ENCODE peak calls at places on chromosomes 4 and X, in seven cellular contexts. R is Karpas-422, M is suprapubic skin, Y is aorta, X is uterus, H is DND-41, W is fibroblast of lung. N is an unnamed sample.

GRCh38 chr4:6658635-6659075 is 18.2 kb downstream of the MRFAP1 start:
- DNase-seq in R (no peak), Y (peak; percentile 87), H (no peak), M (no peak), W (peak; percentile 55), X (peak; percentile 53), N (peak; percentile 58)

GRCh38 chr4:186981161-186981560 is 257.5 kb upstream of the FAT1 start:
- DNase-seq in X (no peak), H (no peak), W (peak; percentile 17), R (no peak), M (no peak), Y (no peak), N (peak; percentile 49)

GRCh38 chrX:37796805-37797204 is 16.9 kb downstream of the CYBB start:
- DNase-seq in X (no peak), W (peak; percentile 1), Y (no peak), R (peak; percentile 83), H (peak; percentile 55), M (no peak), N (no peak)

GRCh38 chrX:21374163-21374993 is at the start of gene CNKSR2:
- DNase-seq in X (peak; percentile 32), H (peak; percentile 76), W (peak; percentile 30), Y (peak; percentile 85), R (no peak), M (peak; percentile 55), N (peak; percentile 21)

GRCh38 chr4:94306713-94307112 is 35.9 kb downstream of the HPGDS start:
- DNase-seq in W (no peak), H (no peak), X (no peak), Y (no peak), M (no peak), R (no peak), N (no peak)

GRCh38 chr4:65193985-65194384 is 476.3 kb downstream of the EPHA5 start:
- DNase-seq in H (no peak), R (no peak), X (no peak), M (no peak), W (no peak), Y (no peak), N (no peak)

GRCh38 chrX:48003367-48003757 is 427 bp downstream of the ZNF182 start:
- DNase-seq in R (peak; percentile 57), X (no peak), M (no peak), H (no peak), W (no peak), Y (no peak), N (no peak)

GRCh38 chr4:152045781-152046571 is 285.2 kb upstream of the GATB start:
- DNase-seq in R (no peak), M (no peak), W (peak; percentile 61), Y (no peak), X (no peak), H (no peak), N (peak; percentile 29)

GRCh38 chr4:37976991-37977470 is 16.8 kb downstream of the PTTG2 start:
- DNase-seq in Y (peak; percentile 96), M (peak; percentile 84), H (peak; percentile 85), R (peak; percentile 92), W (peak; percentile 64), X (peak; percentile 83), N (peak; percentile 90)

GRCh38 chr4:186297013-186297645 is 31.1 kb downstream of the F11 start:
- DNase-seq in Y (no peak), M (no peak), W (peak; percentile 36), R (peak; percentile 74), H (no peak), X (no peak), N (peak; percentile 86)

GRCh38 chr4:184748251-184748652 is 14.4 kb upstream of the CENPU start:
- DNase-seq in M (peak; percentile 71), R (no peak), X (no peak), H (no peak), Y (no peak), W (no peak), N (no peak)

GRCh38 chr4:184287697-184288255 is 70.1 kb upstream of the ENPP6 start:
- DNase-seq in W (peak; percentile 22), H (no peak), Y (no peak), M (no peak), R (peak; percentile 51), X (no peak), N (peak; percentile 80)

GRCh38 chr4:186554485-186554884 is 882 bp downstream of the MTNR1A start:
- DNase-seq in W (peak; percentile 23), M (no peak), X (no peak), Y (no peak), R (no peak), H (no peak), N (peak; percentile 25)

GRCh38 chr4:24845884-24846283 is 50.5 kb downstream of the SOD3 start:
- DNase-seq in M (no peak), H (no peak), Y (no peak), W (no peak), R (no peak), X (no peak), N (no peak)

GRCh38 chrX:15653961-15654360 is 10.6 kb downstream of the CLTRN start:
- DNase-seq in H (no peak), Y (no peak), X (no peak), M (no peak), W (no peak), R (no peak), N (no peak)

GRCh38 chr4:169338246-169338645 is 67.5 kb upstream of the SH3RF1 start:
- DNase-seq in X (no peak), Y (no peak), M (no peak), W (peak; percentile 80), R (no peak), H (no peak), N (no peak)

GRCh38 chr4:91025240-91026173 is 898.3 kb downstream of the CCSER1 start:
- DNase-seq in M (no peak), X (no peak), W (no peak), Y (no peak), R (no peak), H (no peak), N (no peak)

GRCh38 chr4:145130788-145131398 is 32.8 kb downstream of the ABCE1 start:
- DNase-seq in H (no peak), W (peak; percentile 96), Y (no peak), R (no peak), M (no peak), X (no peak), N (peak; percentile 74)

GRCh38 chrX:123263246-123263757 is 79.2 kb downstream of the GRIA3 start:
- DNase-seq in Y (no peak), R (no peak), M (no peak), H (no peak), X (no peak), W (no peak), N (no peak)

GRCh38 chrX:123267220-123267619 is 83.1 kb downstream of the GRIA3 start:
- DNase-seq in X (no peak), H (no peak), W (peak; percentile 88), M (no peak), R (no peak), Y (no peak), N (peak; percentile 50)
- H3K4me1 ChIP-seq in X (no peaks in the 10 kb centered on the region), H (no peaks in the 10 kb centered on the region), W (no peaks in the 10 kb centered on the region), M (no peaks in the 10 kb centered on the region), R (no peaks in the 10 kb centered on the region), Y (no peaks in the 10 kb centered on the region), N (peaks cover 3% of the 10 kb centered on the region)

DNA sequence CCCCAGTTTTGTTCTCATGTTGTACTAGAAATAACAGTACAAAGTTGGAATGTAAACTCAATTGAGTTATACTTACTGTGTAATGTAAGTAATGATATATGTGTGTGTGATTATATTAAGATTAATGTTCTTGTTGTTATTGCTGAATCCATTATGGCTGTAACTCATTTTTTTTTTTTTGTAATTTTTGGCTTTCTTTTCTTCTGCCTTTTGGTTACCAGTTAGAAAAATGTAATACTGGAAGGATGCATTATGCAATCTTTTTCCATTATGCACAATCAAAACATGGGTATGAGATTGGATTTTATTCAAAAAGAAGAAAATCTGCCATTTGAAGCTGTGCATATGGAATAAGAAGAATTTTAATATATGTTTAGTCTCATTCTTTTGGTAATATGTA is 34.0 kb downstream of the BANK1 start:
- DNase-seq in X (no peak), H (no peak), Y (no peak), W (no peak), M (no peak), R (no peak), N (peak; percentile 41)
- H3K4me1 ChIP-seq in X (no peaks in the 10 kb centered on the region), H (no peaks in the 10 kb centered on the region), Y (no peaks in the 10 kb centered on the region), W (no peaks in the 10 kb centered on the region), M (no peaks in the 10 kb centered on the region), R (peaks cover 29% of the 10 kb centered on the region), N (peaks cover 3% of the 10 kb centered on the region)

GRCh38 chr4:3111461-3111860 is 37.0 kb downstream of the HTT start:
- DNase-seq in W (peak; percentile 58), M (peak; percentile 40), X (no peak), R (peak; percentile 14), Y (no peak), H (no peak), N (peak; percentile 35)
- H3K4me1 ChIP-seq in W (peaks cover 12% of the 10 kb centered on the region), M (peaks cover 8% of the 10 kb centered on the region), X (peaks cover 6% of the 10 kb centered on the region), R (peaks cover under 1% of the 10 kb centered on the region), Y (no peaks in the 10 kb centered on the region), H (no peaks in the 10 kb centered on the region), N (peaks cover 44% of the 10 kb centered on the region)

GRCh38 chr4:1290165-1290977 is 680 bp downstream of the MAEA start:
- DNase-seq in Y (no peak), M (no peak), H (no peak), X (no peak), W (no peak), R (peak; percentile 58), N (peak; percentile 59)

GRCh38 chr4:1289232-1290164 is at the start of gene MAEA:
- DNase-seq in Y (peak; percentile 99), X (peak; percentile 97), R (peak; percentile 99), W (peak; percentile 95), M (peak; percentile 98), H (peak; percentile 98), N (peak; percentile 99)

GRCh38 chr4:1288786-1289185 is 905 bp upstream of the MAEA start:
- DNase-seq in R (no peak), M (no peak), X (no peak), Y (no peak), W (no peak), H (no peak), N (no peak)

GRCh38 chr4:1291996-1292702 is 2.5 kb downstream of the MAEA start:
- DNase-seq in W (no peak), X (no peak), M (no peak), R (no peak), H (no peak), Y (peak; percentile 67), N (no peak)

GRCh38 chr4:1291091-1291490 is 1.4 kb downstream of the MAEA start:
- DNase-seq in X (no peak), W (no peak), M (no peak), H (no peak), Y (no peak), R (no peak), N (no peak)
- H3K4me1 ChIP-seq in X (peaks cover 7% of the 10 kb centered on the region), W (peaks cover 7% of the 10 kb centered on the region), M (peaks cover 52% of the 10 kb centered on the region), H (peaks cover 37% of the 10 kb centered on the region), Y (peaks cover 3% of the 10 kb centered on the region), R (peaks cover 43% of the 10 kb centered on the region), N (peaks cover 41% of the 10 kb centered on the region)

DNA sequence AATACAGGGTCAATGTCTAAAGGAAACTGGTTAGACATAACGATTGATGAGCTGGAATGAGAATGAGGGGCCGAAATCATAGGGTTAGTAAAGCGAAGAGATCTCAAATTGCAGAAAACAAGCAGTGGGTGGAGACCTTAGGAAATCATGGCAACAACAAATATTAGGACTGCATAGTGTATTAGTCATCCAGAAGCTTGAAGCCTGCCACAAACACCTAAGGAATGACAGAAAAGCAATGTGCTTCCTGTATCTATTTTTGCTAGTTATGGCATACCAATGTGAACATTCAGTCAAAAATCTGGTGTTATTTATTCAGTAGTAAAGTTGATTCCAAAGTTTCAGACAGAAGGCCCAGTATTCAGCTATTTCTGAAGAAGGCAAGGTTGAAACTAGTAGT is 410.9 kb upstream of the CT83 start:
- DNase-seq in R (no peak), M (no peak), H (no peak), Y (no peak), X (no peak), W (peak; percentile 12), N (peak; percentile 47)
- H3K4me1 ChIP-seq in R (no peaks in the 10 kb centered on the region), M (no peaks in the 10 kb centered on the region), H (no peaks in the 10 kb centered on the region), Y (no peaks in the 10 kb centered on the region), X (no peaks in the 10 kb centered on the region), W (no peaks in the 10 kb centered on the region), N (no peaks in the 10 kb centered on the region)

N was measured in adipocyte.